ENCODE peak calls at places on chromosomes 7 and 10, in five cellular contexts. E is cardiac fibroblast, S is fibroblast of lung, A is HFF-Myc, I is fibroblast of mammary gland. U is an unnamed sample.

GRCh38 chr7:114922652-114923402 is 933 bp downstream of the MDFIC start:
- DNase-seq in E (peak), S (peak), A (no peak), I (peak), U (peak)

GRCh38 chr7:88224596-88225275 is 4.9 kb upstream of the SRI start:
- DNase-seq in E (peak), S (peak), A (no peak), I (peak), U (no peak)

GRCh38 chr10:46020871-46021553 is 9.4 kb downstream of the NCOA4 start:
- DNase-seq in E (peak), S (peak), A (no peak), I (peak), U (no peak)

GRCh38 chr7:41046221-41046761 is 656.6 kb downstream of the INHBA start:
- DNase-seq in E (peak), S (peak), A (no peak), I (peak), U (no peak)

GRCh38 chr7:63925626-63926460 is 72.8 kb upstream of the ZNF722 start:
- DNase-seq in E (peak), S (peak), A (no peak), I (peak), U (no peak)

GRCh38 chr10:122374859-122375721 is 582 bp downstream of the PLEKHA1 start:
- DNase-seq in E (peak), S (peak), A (no peak), I (peak), U (no peak)

GRCh38 chr7:82578430-82578829 is 134.9 kb upstream of the CACNA2D1 start:
- DNase-seq in E (peak), S (peak), A (no peak), I (peak), U (no peak)

GRCh38 chr10:25393621-25394020 is 218.8 kb downstream of the GPR158 start:
- DNase-seq in E (no peak), S (no peak), A (no peak), I (no peak), U (no peak)

GRCh38 chr7:112162161-112163020 is 43.8 kb downstream of the DOCK4 start:
- DNase-seq in E (peak), S (peak), A (no peak), I (peak), U (no peak)

GRCh38 chr7:96224682-96225081 is 97.2 kb downstream of the SLC25A13 start:
- DNase-seq in E (peak), S (no peak), A (no peak), I (peak), U (no peak)

GRCh38 chr7:118777308-118777707 is 552.8 kb downstream of the ANKRD7 start:
- DNase-seq in E (no peak), S (no peak), A (no peak), I (no peak), U (no peak)

GRCh38 chr7:117085769-117086463 is 132.6 kb downstream of the ST7 start:
- DNase-seq in E (peak), S (peak), A (no peak), I (peak), U (no peak)

GRCh38 chr10:117004627-117005453 is at the start of gene SHTN1:
- DNase-seq in E (peak), S (peak), A (peak), I (peak), U (no peak)

GRCh38 chr10:42419789-42420188 is 218.6 kb downstream of the ZNF33B start:
- DNase-seq in E (no peak), S (no peak), A (no peak), I (no peak), U (no peak)

GRCh38 chr10:113261806-113262205 is 291.0 kb upstream of the HABP2 start:
- DNase-seq in E (no peak), S (no peak), A (no peak), I (no peak), U (no peak)

GRCh38 chr7:149811221-149811620 is 27.0 kb upstream of the ZNF862 start:
- DNase-seq in E (peak), S (no peak), A (no peak), I (peak), U (no peak)
- TF ChIP-seq CTCF in E (peak), S (peak), A (peak), I (peak), U (peak)

GRCh38 chr10:72277340-72277995 is 3.7 kb downstream of the DDIT4 start:
- DNase-seq in E (no peak), S (no peak), A (no peak), I (peak), U (no peak)

GRCh38 chr10:72276013-72276387 is 2.3 kb downstream of the DDIT4 start:
- DNase-seq in E (peak), S (no peak), A (no peak), I (peak), U (no peak)

GRCh38 chr10:72277996-72278667 is 4.4 kb downstream of the DDIT4 start:
- DNase-seq in E (peak), S (no peak), A (no peak), I (no peak), U (no peak)

GRCh38 chr10:72276421-72277339 is 3.0 kb downstream of the DDIT4 start:
- DNase-seq in E (peak), S (peak), A (no peak), I (peak), U (no peak)

DNA sequence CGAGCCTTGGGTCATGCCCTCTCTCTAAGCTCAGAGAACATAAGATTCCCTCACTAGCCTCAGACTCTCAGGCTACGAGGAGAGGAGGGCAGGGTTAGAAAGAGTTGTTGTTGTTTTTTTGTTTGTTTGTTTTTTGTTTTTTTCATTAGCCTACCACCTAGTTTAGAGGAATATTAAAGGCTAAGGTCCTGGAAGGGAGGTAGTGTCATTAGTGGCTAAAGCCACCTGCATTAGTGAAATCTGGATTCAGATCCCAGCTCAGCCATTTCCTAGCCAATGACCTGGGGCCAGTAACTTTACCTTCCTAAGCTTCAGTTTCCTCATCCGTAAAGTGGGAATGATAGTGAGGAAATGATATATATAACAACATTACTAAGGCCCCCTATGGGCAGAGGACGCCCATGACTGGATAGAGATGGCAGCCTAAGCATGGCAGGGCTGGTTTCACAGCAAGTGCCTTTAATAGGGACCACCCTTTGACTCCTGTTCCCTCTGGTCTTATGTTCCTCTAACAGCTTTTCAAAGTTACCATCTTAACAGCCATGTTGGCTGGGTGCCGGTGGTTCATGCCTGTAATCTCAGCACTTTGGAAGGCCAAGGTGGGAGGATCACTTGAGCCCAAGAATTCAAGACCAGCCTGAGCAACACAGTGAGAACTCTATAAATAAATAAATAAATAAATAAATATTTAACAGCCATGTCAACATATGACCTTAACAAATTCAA is 5.1 kb downstream of the DDIT4 start:
- DNase-seq in E (no peak), S (no peak), A (no peak), I (no peak), U (no peak)
- TF ChIP-seq CTCF in E (peak), S (no peak), A (no peak), I (peak), U (no peak)

DNA sequence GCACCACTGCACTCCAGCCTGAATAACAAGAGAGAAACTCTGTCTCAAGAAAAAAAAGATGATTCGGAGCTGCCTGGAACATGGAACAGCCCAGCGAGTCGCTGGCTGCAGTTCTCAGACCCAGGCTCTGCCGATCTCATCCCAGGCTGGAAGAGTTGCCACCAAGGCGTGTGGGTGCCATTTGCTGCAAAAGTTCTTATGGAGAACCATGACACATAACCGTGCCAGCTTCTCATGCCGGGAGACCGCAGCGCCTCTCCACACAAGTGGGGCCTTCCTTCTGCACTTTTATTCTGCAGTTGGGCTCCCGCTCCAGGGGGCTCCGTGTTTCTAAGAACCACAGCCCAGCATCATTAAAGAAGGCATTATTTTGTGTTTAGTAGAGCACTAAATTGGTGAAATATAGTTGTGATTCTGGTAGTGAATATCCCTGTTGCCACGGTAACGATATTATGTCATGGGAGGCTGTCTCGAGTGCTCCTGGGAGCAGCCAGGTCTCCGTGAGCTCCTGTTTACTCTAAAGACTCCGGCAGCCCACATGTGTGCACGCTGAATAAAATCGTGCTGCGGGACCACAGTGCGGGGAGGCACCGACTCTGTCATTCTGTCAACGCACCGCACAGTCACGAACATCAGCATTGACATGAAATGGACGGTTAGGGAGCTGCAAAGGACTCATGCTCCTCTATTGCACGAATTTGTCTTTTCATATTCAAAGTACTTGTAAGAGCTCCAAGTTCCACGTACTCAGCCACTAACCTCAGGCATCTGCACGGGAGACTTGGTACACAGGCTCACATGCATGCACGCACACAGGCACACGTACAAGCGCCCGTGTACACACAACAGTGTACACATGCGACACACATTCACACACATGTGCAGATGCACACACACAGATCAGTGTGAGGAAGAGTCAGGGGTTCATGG is 68.8 kb upstream of the PITRM1 start:
- DNase-seq in E (no peak), S (peak), A (no peak), I (no peak), U (no peak)
- TF ChIP-seq CTCF in E (no peak), S (no peak), A (no peak), I (no peak), U (no peak)

GRCh38 chr10:1050555-1050954 is 1.6 kb upstream of the IDI1 start:
- DNase-seq in E (no peak), S (no peak), A (no peak), I (no peak), U (no peak)
- TF ChIP-seq CTCF in E (no peak), S (no peak), A (no peak), I (no peak), U (no peak)

U was measured in AG09319.